ENCODE peak calls at places on chromosomes 1 and 21, in eight cellular contexts. One of them, this sample, is unnamed.
A peak's percentile ranks its signal among the peaks of the same experiment; 100 is the strongest.

GRCh38 chr21:42567181-42567560 is 53.5 kb downstream of the SLC37A1 start:
- DNase-seq in pancreas: no peak
- DNase-seq in left ventricle myocardium inferior: no peak
- DNase-seq in GM23338: no peak
- DNase-seq in Caco-2: peak; percentile 14
- DNase-seq in psoas muscle: no peak
- DNase-seq in neural progenitor cell: no peak
- DNase-seq in foreskin fibroblast: no peak
- DNase-seq in this sample: no peak

GRCh38 chr1:224587051-224587450 is 29.1 kb upstream of the CNIH3 start:
- DNase-seq in GM23338: no peak
- DNase-seq in foreskin fibroblast: no peak
- DNase-seq in left ventricle myocardium inferior: no peak
- DNase-seq in pancreas: no peak
- DNase-seq in psoas muscle: no peak
- DNase-seq in neural progenitor cell: no peak
- DNase-seq in Caco-2: no peak
- DNase-seq in this sample: no peak

GRCh38 chr1:64396817-64397216 is 73.1 kb upstream of the CACHD1 start:
- DNase-seq in pancreas: no peak
- DNase-seq in psoas muscle: no peak
- DNase-seq in left ventricle myocardium inferior: no peak
- DNase-seq in neural progenitor cell: peak; percentile 20
- DNase-seq in GM23338: peak; percentile 77
- DNase-seq in foreskin fibroblast: no peak
- DNase-seq in Caco-2: no peak
- DNase-seq in this sample: peak; percentile 73

GRCh38 chr1:243982451-243983018 is 68.5 kb upstream of the ZBTB18 start:
- DNase-seq in GM23338: peak; percentile 75
- DNase-seq in Caco-2: no peak
- DNase-seq in foreskin fibroblast: no peak
- DNase-seq in pancreas: no peak
- DNase-seq in left ventricle myocardium inferior: no peak
- DNase-seq in neural progenitor cell: peak; percentile 47
- DNase-seq in psoas muscle: no peak
- DNase-seq in this sample: peak; percentile 62

GRCh38 chr1:175154595-175155472 is 37.7 kb downstream of the KIAA0040 start:
- DNase-seq in left ventricle myocardium inferior: peak; percentile 69
- DNase-seq in neural progenitor cell: peak; percentile 79
- DNase-seq in foreskin fibroblast: peak; percentile 74
- DNase-seq in Caco-2: peak; percentile 70
- DNase-seq in psoas muscle: peak; percentile 67
- DNase-seq in pancreas: peak; percentile 67
- DNase-seq in GM23338: peak; percentile 80
- DNase-seq in this sample: peak; percentile 94

GRCh38 chr21:33133912-33134311 is 64.0 kb downstream of the OLIG1 start:
- DNase-seq in psoas muscle: no peak
- DNase-seq in left ventricle myocardium inferior: no peak
- DNase-seq in neural progenitor cell: no peak
- DNase-seq in GM23338: no peak
- DNase-seq in Caco-2: no peak
- DNase-seq in pancreas: no peak
- DNase-seq in foreskin fibroblast: no peak
- DNase-seq in this sample: peak; percentile 77

GRCh38 chr1:218397752-218398339 is 52.7 kb downstream of the TGFB2 start:
- DNase-seq in psoas muscle: no peak
- DNase-seq in pancreas: peak; percentile 43
- DNase-seq in GM23338: no peak
- DNase-seq in foreskin fibroblast: peak; percentile 13
- DNase-seq in neural progenitor cell: no peak
- DNase-seq in Caco-2: peak; percentile 41
- DNase-seq in left ventricle myocardium inferior: no peak
- DNase-seq in this sample: no peak

GRCh38 chr1:225996946-225997545 is 2.1 kb downstream of the SDE2 start:
- DNase-seq in neural progenitor cell: no peak
- DNase-seq in pancreas: no peak
- DNase-seq in psoas muscle: no peak
- DNase-seq in foreskin fibroblast: peak; percentile 17
- DNase-seq in left ventricle myocardium inferior: no peak
- DNase-seq in GM23338: no peak
- DNase-seq in Caco-2: no peak
- DNase-seq in this sample: no peak

GRCh38 chr1:41056907-41057306 is 35.4 kb upstream of the SLFNL1 start:
- DNase-seq in Caco-2: no peak
- DNase-seq in psoas muscle: no peak
- DNase-seq in foreskin fibroblast: no peak
- DNase-seq in pancreas: no peak
- DNase-seq in neural progenitor cell: no peak
- DNase-seq in left ventricle myocardium inferior: no peak
- DNase-seq in GM23338: peak; percentile 38
- DNase-seq in this sample: no peak

GRCh38 chr1:218592688-218593087 is 247.6 kb downstream of the TGFB2 start:
- DNase-seq in left ventricle myocardium inferior: no peak
- DNase-seq in foreskin fibroblast: peak; percentile 17
- DNase-seq in GM23338: no peak
- DNase-seq in psoas muscle: no peak
- DNase-seq in neural progenitor cell: no peak
- DNase-seq in pancreas: no peak
- DNase-seq in Caco-2: no peak
- DNase-seq in this sample: no peak

GRCh38 chr1:30752651-30752908 is 5.0 kb downstream of the LAPTM5 start:
- DNase-seq in foreskin fibroblast: no peak
- DNase-seq in GM23338: no peak
- DNase-seq in psoas muscle: no peak
- DNase-seq in Caco-2: no peak
- DNase-seq in left ventricle myocardium inferior: no peak
- DNase-seq in neural progenitor cell: no peak
- DNase-seq in pancreas: no peak
- DNase-seq in this sample: no peak

GRCh38 chr1:33182452-33182851 is 609 bp upstream of the TRIM62 start:
- DNase-seq in foreskin fibroblast: peak; percentile 66
- DNase-seq in Caco-2: no peak
- DNase-seq in pancreas: peak; percentile 33
- DNase-seq in psoas muscle: no peak
- DNase-seq in neural progenitor cell: peak; percentile 45
- DNase-seq in left ventricle myocardium inferior: no peak
- DNase-seq in GM23338: peak; percentile 33
- DNase-seq in this sample: no peak

GRCh38 chr1:205430631-205431305 is 8.9 kb upstream of the LEMD1 start:
- DNase-seq in left ventricle myocardium inferior: peak; percentile 61
- DNase-seq in pancreas: peak; percentile 54
- DNase-seq in Caco-2: no peak
- DNase-seq in psoas muscle: peak; percentile 59
- DNase-seq in GM23338: peak; percentile 88
- DNase-seq in neural progenitor cell: peak; percentile 76
- DNase-seq in foreskin fibroblast: peak; percentile 52
- DNase-seq in this sample: peak; percentile 94

GRCh38 chr1:226677121-226678020 is 61.7 kb downstream of the ITPKB start:
- DNase-seq in foreskin fibroblast: peak; percentile 90
- DNase-seq in left ventricle myocardium inferior: peak; percentile 83
- DNase-seq in pancreas: peak; percentile 45
- DNase-seq in neural progenitor cell: no peak
- DNase-seq in Caco-2: no peak
- DNase-seq in GM23338: no peak
- DNase-seq in psoas muscle: peak; percentile 86
- DNase-seq in this sample: no peak

GRCh38 chr1:1118893-1119220 is 3.0 kb upstream of the C1orf159 start:
- DNase-seq in Caco-2: no peak
- DNase-seq in GM23338: no peak
- DNase-seq in left ventricle myocardium inferior: no peak
- DNase-seq in pancreas: no peak
- DNase-seq in neural progenitor cell: no peak
- DNase-seq in psoas muscle: no peak
- DNase-seq in foreskin fibroblast: no peak
- DNase-seq in this sample: no peak

GRCh38 chr1:42311138-42311537 is 23.9 kb downstream of the FOXJ3 start:
- DNase-seq in GM23338: no peak
- DNase-seq in pancreas: no peak
- DNase-seq in psoas muscle: no peak
- DNase-seq in left ventricle myocardium inferior: no peak
- DNase-seq in foreskin fibroblast: peak; percentile 24
- DNase-seq in neural progenitor cell: no peak
- DNase-seq in Caco-2: no peak
- DNase-seq in this sample: no peak

GRCh38 chr1:97925161-97925560 is 4.3 kb upstream of the DPYD start:
- DNase-seq in psoas muscle: no peak
- DNase-seq in foreskin fibroblast: no peak
- DNase-seq in neural progenitor cell: no peak
- DNase-seq in GM23338: peak; percentile 12
- DNase-seq in pancreas: no peak
- DNase-seq in Caco-2: no peak
- DNase-seq in left ventricle myocardium inferior: no peak
- DNase-seq in this sample: peak; percentile 45

GRCh38 chr1:1943834-1944570 is 24.9 kb upstream of the TMEM52 start:
- DNase-seq in psoas muscle: peak; percentile 62
- DNase-seq in pancreas: no peak
- DNase-seq in foreskin fibroblast: peak; percentile 67
- DNase-seq in neural progenitor cell: peak; percentile 84
- DNase-seq in GM23338: peak; percentile 81
- DNase-seq in left ventricle myocardium inferior: no peak
- DNase-seq in Caco-2: peak; percentile 70
- DNase-seq in this sample: peak; percentile 91

GRCh38 chr1:151158751-151159251 is 2.4 kb downstream of the TNFAIP8L2 start:
- DNase-seq in psoas muscle: no peak
- DNase-seq in left ventricle myocardium inferior: no peak
- DNase-seq in neural progenitor cell: no peak
- DNase-seq in GM23338: peak; percentile 40
- DNase-seq in pancreas: no peak
- DNase-seq in foreskin fibroblast: no peak
- DNase-seq in Caco-2: no peak
- DNase-seq in this sample: peak; percentile 57

GRCh38 chr1:206898089-206898908 is 1.1 kb downstream of the IL24 start:
- DNase-seq in neural progenitor cell: no peak
- DNase-seq in psoas muscle: no peak
- DNase-seq in foreskin fibroblast: peak; percentile 78
- DNase-seq in Caco-2: no peak
- DNase-seq in left ventricle myocardium inferior: no peak
- DNase-seq in GM23338: no peak
- DNase-seq in pancreas: no peak
- DNase-seq in this sample: no peak

GRCh38 chr1:204828352-204828850 is 42.3 kb upstream of the NFASC start:
- DNase-seq in Caco-2: peak; percentile 52
- DNase-seq in pancreas: no peak
- DNase-seq in foreskin fibroblast: peak; percentile 88
- DNase-seq in left ventricle myocardium inferior: peak; percentile 78
- DNase-seq in neural progenitor cell: peak; percentile 96
- DNase-seq in psoas muscle: peak; percentile 73
- DNase-seq in GM23338: peak; percentile 94
- DNase-seq in this sample: peak; percentile 96

GRCh38 chr1:8629241-8630091 is 188.0 kb downstream of the RERE start:
- DNase-seq in psoas muscle: no peak
- DNase-seq in neural progenitor cell: no peak
- DNase-seq in pancreas: no peak
- DNase-seq in left ventricle myocardium inferior: no peak
- DNase-seq in GM23338: no peak
- DNase-seq in Caco-2: no peak
- DNase-seq in foreskin fibroblast: peak; percentile 43
- DNase-seq in this sample: no peak
- H3K4me3 ChIP-seq in psoas muscle: no peak overlapping the region
- H3K4me3 ChIP-seq in neural progenitor cell: no peak overlapping the region
- H3K4me3 ChIP-seq in pancreas: no peak overlapping the region
- H3K4me3 ChIP-seq in left ventricle myocardium inferior: no peak overlapping the region
- H3K4me3 ChIP-seq in GM23338: no peak overlapping the region
- H3K4me3 ChIP-seq in Caco-2: no peak overlapping the region
- H3K4me3 ChIP-seq in foreskin fibroblast: no peak overlapping the region
- H3K4me3 ChIP-seq in this sample: no peak overlapping the region

DNA sequence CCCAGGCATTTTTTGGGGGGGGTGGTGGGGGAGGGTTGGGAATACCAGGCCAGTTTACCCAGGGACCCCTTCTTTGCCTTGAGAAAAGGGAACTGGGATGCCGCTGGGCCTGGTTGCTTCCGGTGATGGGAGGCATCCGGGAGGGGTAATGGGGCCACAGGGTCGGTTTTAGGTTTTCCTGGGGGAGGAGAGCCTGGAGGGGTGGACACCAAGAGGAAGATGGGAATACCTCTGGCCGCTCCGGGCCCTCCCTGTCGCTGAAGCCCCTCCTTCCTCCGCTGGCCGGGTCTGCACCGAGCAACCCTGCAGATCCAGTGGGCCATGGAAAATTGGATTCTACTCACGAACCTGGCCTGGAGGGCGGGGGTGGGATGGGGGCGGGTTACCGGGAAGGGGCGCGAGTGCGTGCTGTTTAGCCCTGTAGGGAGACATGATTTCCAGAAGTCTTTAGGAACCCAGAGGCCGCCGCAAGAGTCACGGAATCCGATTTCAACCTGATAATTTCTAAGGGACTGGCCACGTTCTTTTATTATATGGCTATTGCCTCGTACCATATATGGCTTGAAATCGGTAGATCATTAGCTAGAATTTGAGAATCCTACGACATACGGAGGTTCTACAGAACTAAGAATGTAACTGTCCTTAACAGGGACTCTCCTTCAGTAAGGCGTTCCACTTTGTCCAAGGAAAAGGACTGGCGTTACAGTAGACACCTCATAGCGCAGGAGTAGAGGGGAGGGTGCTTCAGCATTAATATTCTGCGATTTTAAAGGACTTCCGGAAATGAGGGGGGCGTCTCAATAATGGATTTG is 768 bp downstream of the AKIRIN1 start:
- DNase-seq in left ventricle myocardium inferior: peak; percentile 38
- DNase-seq in psoas muscle: peak; percentile 34
- DNase-seq in foreskin fibroblast: peak; percentile 66
- DNase-seq in GM23338: peak; percentile 64
- DNase-seq in neural progenitor cell: peak; percentile 83
- DNase-seq in pancreas: peak; percentile 28
- DNase-seq in Caco-2: peak; percentile 42
- DNase-seq in this sample: peak; percentile 76
- H3K4me3 ChIP-seq in left ventricle myocardium inferior: peak overlapping the region; percentile 97
- H3K4me3 ChIP-seq in psoas muscle: peak overlapping the region; percentile 97
- H3K4me3 ChIP-seq in foreskin fibroblast: peak overlapping the region; percentile 81
- H3K4me3 ChIP-seq in GM23338: peak overlapping the region; percentile 87
- H3K4me3 ChIP-seq in neural progenitor cell: peak overlapping the region; percentile 92
- H3K4me3 ChIP-seq in pancreas: peak overlapping the region; percentile 96
- H3K4me3 ChIP-seq in Caco-2: peak overlapping the region; percentile 67
- H3K4me3 ChIP-seq in this sample: peak overlapping the region; percentile 89

GRCh38 chr21:36428789-36429671 is 43.8 kb downstream of the CHAF1B start:
- DNase-seq in GM23338: no peak
- DNase-seq in foreskin fibroblast: peak; percentile 39
- DNase-seq in Caco-2: no peak
- DNase-seq in pancreas: no peak
- DNase-seq in psoas muscle: no peak
- DNase-seq in left ventricle myocardium inferior: no peak
- DNase-seq in neural progenitor cell: no peak
- DNase-seq in this sample: no peak
- H3K4me3 ChIP-seq in GM23338: no peak overlapping the region
- H3K4me3 ChIP-seq in foreskin fibroblast: no peak overlapping the region
- H3K4me3 ChIP-seq in Caco-2: no peak overlapping the region
- H3K4me3 ChIP-seq in pancreas: peak overlapping the region; percentile 0
- H3K4me3 ChIP-seq in psoas muscle: peak overlapping the region; percentile 63
- H3K4me3 ChIP-seq in left ventricle myocardium inferior: no peak overlapping the region
- H3K4me3 ChIP-seq in neural progenitor cell: no peak overlapping the region
- H3K4me3 ChIP-seq in this sample: no peak overlapping the region

GRCh38 chr1:189349600-189349999 is 1128.1 kb downstream of the BRINP3 start:
- DNase-seq in neural progenitor cell: no peak
- DNase-seq in GM23338: no peak
- DNase-seq in left ventricle myocardium inferior: no peak
- DNase-seq in pancreas: no peak
- DNase-seq in foreskin fibroblast: no peak
- DNase-seq in psoas muscle: no peak
- DNase-seq in Caco-2: no peak
- DNase-seq in this sample: no peak

GRCh38 chr1:189356206-189356605 is 1121.5 kb downstream of the BRINP3 start:
- DNase-seq in foreskin fibroblast: no peak
- DNase-seq in Caco-2: no peak
- DNase-seq in GM23338: no peak
- DNase-seq in neural progenitor cell: no peak
- DNase-seq in pancreas: no peak
- DNase-seq in psoas muscle: no peak
- DNase-seq in left ventricle myocardium inferior: no peak
- DNase-seq in this sample: no peak

GRCh38 chr1:189350983-189351616 is 1126.6 kb downstream of the BRINP3 start:
- DNase-seq in neural progenitor cell: no peak
- DNase-seq in left ventricle myocardium inferior: no peak
- DNase-seq in pancreas: no peak
- DNase-seq in foreskin fibroblast: no peak
- DNase-seq in GM23338: no peak
- DNase-seq in psoas muscle: no peak
- DNase-seq in Caco-2: no peak
- DNase-seq in this sample: no peak
- H3K4me3 ChIP-seq in neural progenitor cell: no peak overlapping the region
- H3K4me3 ChIP-seq in left ventricle myocardium inferior: no peak overlapping the region
- H3K4me3 ChIP-seq in pancreas: no peak overlapping the region
- H3K4me3 ChIP-seq in foreskin fibroblast: no peak overlapping the region
- H3K4me3 ChIP-seq in GM23338: no peak overlapping the region
- H3K4me3 ChIP-seq in psoas muscle: peak overlapping the region; percentile 17
- H3K4me3 ChIP-seq in Caco-2: no peak overlapping the region
- H3K4me3 ChIP-seq in this sample: no peak overlapping the region